ENCODE peak calls at places on chromosomes 5 and 9, in six cellular contexts. K is endothelial cell of umbilical vein, I is A549, Y is WTC11, R is K562, Z is H1. D is an unnamed sample.

GRCh38 chr5:132100672-132101261 is 27.2 kb downstream of the CSF2 start:
- DNase-seq in K (no peak), I (no peak), Y (no peak), R (no peak), Z (no peak), D (no peak)

GRCh38 chr9:112037281-112038016 is 137.6 kb downstream of the SUSD1 start:
- DNase-seq in K (no peak), I (no peak), Y (no peak), R (no peak), Z (no peak), D (no peak)

GRCh38 chr5:142944140-142944539 is 174.0 kb downstream of the ARHGAP26 start:
- DNase-seq in K (no peak), I (no peak), Y (no peak), R (no peak), Z (no peak), D (no peak)

GRCh38 chr5:90144625-90145327 is 264.8 kb downstream of the CETN3 start:
- DNase-seq in K (peak), I (no peak), Y (no peak), R (no peak), Z (no peak), D (no peak)

GRCh38 chr9:450057-450456 is 235.4 kb downstream of the DOCK8 start:
- DNase-seq in K (no peak), I (no peak), Y (no peak), R (no peak), Z (no peak), D (no peak)

GRCh38 chr5:174337276-174338203 is 292.0 kb downstream of the NSG2 start:
- DNase-seq in K (no peak), I (no peak), Y (no peak), R (no peak), Z (no peak), D (peak)

GRCh38 chr5:130955041-130955440 is 210.0 kb downstream of the HINT1 start:
- DNase-seq in K (no peak), I (no peak), Y (no peak), R (no peak), Z (no peak), D (no peak)

GRCh38 chr9:135884328-135885035 is 22.9 kb downstream of the CAMSAP1 start:
- DNase-seq in K (no peak), I (no peak), Y (no peak), R (no peak), Z (no peak), D (peak)

GRCh38 chr5:156004754-156005153 is 322.2 kb upstream of the SGCD start:
- DNase-seq in K (no peak), I (no peak), Y (no peak), R (no peak), Z (no peak), D (no peak)

GRCh38 chr5:10756539-10756938 is 4.5 kb downstream of the DAP start:
- DNase-seq in K (no peak), I (no peak), Y (no peak), R (no peak), Z (no peak), D (no peak)

GRCh38 chr9:116697887-116698286 is 10.8 kb downstream of the TRIM32 start:
- DNase-seq in K (no peak), I (no peak), Y (no peak), R (no peak), Z (no peak), D (no peak)

GRCh38 chr5:111742595-111742994 is 14.4 kb downstream of the NREP start:
- DNase-seq in K (peak), I (no peak), Y (no peak), R (no peak), Z (no peak), D (peak)

GRCh38 chr5:175181331-175181730 is 262.7 kb downstream of the DRD1 start:
- DNase-seq in K (no peak), I (no peak), Y (no peak), R (no peak), Z (no peak), D (no peak)

GRCh38 chr5:39117401-39117800 is 43.2 kb upstream of the RICTOR start:
- DNase-seq in K (peak), I (no peak), Y (no peak), R (no peak), Z (no peak), D (no peak)

GRCh38 chr9:2642068-2642467 is 20.5 kb downstream of the VLDLR start:
- DNase-seq in K (no peak), I (no peak), Y (no peak), R (no peak), Z (no peak), D (no peak)

GRCh38 chr5:180790020-180790419 is 12.6 kb downstream of the MGAT1 start:
- DNase-seq in K (peak), I (no peak), Y (peak), R (no peak), Z (peak), D (peak)

GRCh38 chr5:159242153-159242552 is 20.9 kb upstream of the UBLCP1 start:
- DNase-seq in K (no peak), I (no peak), Y (no peak), R (no peak), Z (no peak), D (no peak)

GRCh38 chr9:77454668-77455067 is 193.5 kb downstream of the GNA14 start:
- DNase-seq in K (no peak), I (no peak), Y (no peak), R (no peak), Z (no peak), D (no peak)

GRCh38 chr5:54387659-54388232 is 67.8 kb upstream of the HSPB3 start:
- DNase-seq in K (no peak), I (no peak), Y (no peak), R (no peak), Z (no peak), D (no peak)

GRCh38 chr5:175659546-175660248 is 1.8 kb downstream of the HRH2 start:
- DNase-seq in K (no peak), I (no peak), Y (no peak), R (no peak), Z (no peak), D (no peak)

GRCh38 chr9:3528466-3528865 is 2.7 kb upstream of the RFX3 start:
- DNase-seq in K (no peak), I (no peak), Y (no peak), R (peak), Z (no peak), D (no peak)

GRCh38 chr9:133686642-133687575 is 50.7 kb downstream of the DBH start:
- DNase-seq in K (no peak), I (no peak), Y (no peak), R (no peak), Z (no peak), D (no peak)

GRCh38 chr5:36607114-36607561 is 732 bp downstream of the SLC1A3 start:
- DNase-seq in K (no peak), I (no peak), Y (no peak), R (no peak), Z (no peak), D (no peak)

GRCh38 chr9:115118471-115119156 is 657 bp upstream of the TNC start:
- DNase-seq in K (peak), I (peak), Y (peak), R (no peak), Z (peak), D (no peak)

DNA sequence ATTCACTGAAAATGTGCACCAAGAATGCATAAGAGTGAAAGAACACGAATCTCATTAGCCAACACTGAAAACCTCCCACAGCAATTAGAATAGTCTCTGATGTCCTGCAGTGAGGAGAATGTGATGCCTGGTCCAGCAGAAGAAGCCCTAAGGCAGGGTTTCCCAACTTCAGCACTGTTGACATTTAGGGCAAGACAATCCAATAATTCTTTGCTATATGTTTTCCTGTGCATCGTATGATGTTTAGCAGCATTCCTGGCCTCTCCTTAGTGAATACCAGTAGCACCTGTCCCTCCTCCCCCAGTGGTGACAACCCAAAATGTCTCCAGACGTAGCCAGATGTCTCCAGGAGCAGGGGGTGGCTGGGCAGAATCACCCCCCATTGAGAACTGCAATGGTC is 14.8 kb downstream of the MVB12B start:
- DNase-seq in K (no peak), I (no peak), Y (no peak), R (no peak), Z (no peak), D (no peak)
- TF ChIP-seq JUN in K (no peak), I (no peak), Y (no peak), R (no peak), Z (no peak), D (no peak)

GRCh38 chr5:12016149-12016740 is 112.0 kb upstream of the CTNND2 start:
- DNase-seq in K (no peak), I (no peak), Y (peak), R (no peak), Z (peak), D (no peak)
- TF ChIP-seq JUN in K (no peak), I (no peak), Y (no peak), R (no peak), Z (no peak), D (no peak)

GRCh38 chr5:83476470-83476817 is 4.9 kb downstream of the VCAN start:
- DNase-seq in K (no peak), I (no peak), Y (no peak), R (no peak), Z (no peak), D (no peak)

GRCh38 chr5:83474170-83474796 is 2.7 kb downstream of the VCAN start:
- DNase-seq in K (no peak), I (peak), Y (peak), R (peak), Z (peak), D (peak)

GRCh38 chr5:83473344-83474169 is 2.0 kb downstream of the VCAN start:
- DNase-seq in K (peak), I (peak), Y (peak), R (peak), Z (peak), D (no peak)

GRCh38 chr5:83474986-83475385 is 3.4 kb downstream of the VCAN start:
- DNase-seq in K (no peak), I (no peak), Y (peak), R (no peak), Z (no peak), D (no peak)

GRCh38 chr5:83475540-83476469 is 4.3 kb downstream of the VCAN start:
- DNase-seq in K (no peak), I (no peak), Y (no peak), R (no peak), Z (no peak), D (peak)
- TF ChIP-seq JUN in K (no peak), I (no peak), Y (no peak), R (no peak), Z (no peak), D (no peak)

GRCh38 chr9:98403715-98404114 is 148.3 kb upstream of the TBC1D2 start:
- DNase-seq in K (no peak), I (no peak), Y (no peak), R (no peak), Z (no peak), D (no peak)

GRCh38 chr9:98409637-98410173 is 154.3 kb upstream of the TBC1D2 start:
- DNase-seq in K (peak), I (no peak), Y (no peak), R (no peak), Z (no peak), D (no peak)

GRCh38 chr9:98404157-98404695 is 148.8 kb upstream of the TBC1D2 start:
- DNase-seq in K (no peak), I (no peak), Y (no peak), R (no peak), Z (no peak), D (no peak)

GRCh38 chr9:98410185-98410697 is 154.8 kb upstream of the TBC1D2 start:
- DNase-seq in K (peak), I (no peak), Y (peak), R (peak), Z (no peak), D (peak)

DNA sequence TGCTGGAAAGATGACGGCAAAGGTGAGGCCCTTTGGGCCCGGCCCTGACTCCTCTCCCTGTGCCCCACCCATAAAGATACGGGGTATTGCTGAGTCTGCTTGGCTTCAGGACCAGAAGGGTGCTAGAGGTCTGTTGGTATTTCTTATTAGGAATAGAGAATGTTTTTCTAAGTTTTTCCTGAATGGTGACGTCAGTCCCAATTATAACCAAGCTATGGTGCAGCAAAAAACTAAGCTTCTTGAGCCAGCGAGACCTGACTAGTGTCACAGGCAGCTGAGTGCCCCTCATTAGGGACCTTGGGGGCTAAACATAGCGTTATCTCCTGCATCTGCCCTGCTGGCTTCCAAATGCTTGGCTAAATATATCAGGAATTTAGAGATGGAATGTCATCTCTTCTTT is 151.0 kb upstream of the TBC1D2 start:
- DNase-seq in K (no peak), I (no peak), Y (no peak), R (no peak), Z (no peak), D (no peak)
- TF ChIP-seq JUN in K (no peak), I (no peak), Y (no peak), R (no peak), Z (no peak), D (no peak)

GRCh38 chr9:121861501-121862180 is 210.2 kb downstream of the DAB2IP start:
- DNase-seq in K (peak), I (peak), Y (peak), R (peak), Z (peak), D (peak)
- TF ChIP-seq JUN in K (no peak), I (no peak), Y (no peak), R (no peak), Z (no peak), D (peak)

DNA sequence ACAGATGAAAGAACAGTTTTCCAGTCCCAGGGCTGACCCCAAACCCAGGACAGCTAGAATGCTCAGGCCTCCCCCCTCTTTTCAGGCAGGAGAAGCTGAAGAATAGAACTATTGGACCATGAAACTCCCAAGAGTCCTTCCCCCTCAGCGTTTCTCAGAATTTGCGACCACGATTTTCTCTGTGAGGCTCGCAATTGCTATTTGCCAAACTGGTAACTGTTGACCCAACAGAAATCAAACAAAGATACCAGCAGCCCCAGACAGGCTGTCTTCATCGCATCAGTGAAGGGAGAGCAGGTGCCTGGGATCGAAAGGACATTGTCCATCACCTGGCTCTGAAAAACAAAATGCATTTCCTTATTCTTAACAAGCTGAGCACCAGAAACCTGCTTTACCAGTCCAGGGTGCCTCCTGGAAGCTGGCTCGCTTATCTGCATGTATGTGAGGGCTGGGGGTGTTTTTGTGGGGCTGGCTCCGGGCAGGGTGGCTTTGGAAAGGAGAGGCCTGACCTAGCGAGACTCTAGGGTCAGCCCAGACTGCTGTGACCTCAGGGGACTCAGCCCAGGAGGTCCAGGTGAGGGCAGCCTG is 24.6 kb downstream of the WWC1 start:
- DNase-seq in K (no peak), I (no peak), Y (no peak), R (no peak), Z (no peak), D (peak)
- TF ChIP-seq JUN in K (no peak), I (no peak), Y (no peak), R (no peak), Z (no peak), D (no peak)

GRCh38 chr9:14687042-14687719 is 6.1 kb downstream of the ZDHHC21 start:
- DNase-seq in K (peak), I (no peak), Y (no peak), R (no peak), Z (no peak), D (no peak)
- TF ChIP-seq JUN in K (no peak), I (no peak), Y (no peak), R (no peak), Z (no peak), D (no peak)

D was measured in HepG2.